ENCODE peak calls at places on chromosome 14, in five cellular contexts. K is fibroblast of pulmonary artery, P is thyroid gland, M is stomach, O is NB4. B is an unnamed sample.

GRCh38 chr14:58216544-58216943 is 16.6 kb downstream of the ACTR10 start:
- DNase-seq in M (no peak), K (no peak), O (no peak), P (no peak), B (no peak)

GRCh38 chr14:77053046-77053841 is 24.7 kb upstream of the IRF2BPL start:
- DNase-seq in M (peak), K (peak), P (peak), O (peak), B (peak)

GRCh38 chr14:24339284-24340151 is at the start of gene RIPK3:
- DNase-seq in K (no peak), P (peak), O (peak), M (peak), B (no peak)

GRCh38 chr14:87754512-87755223 is 238.3 kb downstream of the GALC start:
- DNase-seq in K (no peak), O (no peak), P (no peak), M (no peak), B (no peak)

GRCh38 chr14:71532349-71532748 is 399.9 kb upstream of the RGS6 start:
- DNase-seq in M (no peak), P (no peak), O (no peak), K (no peak), B (peak)

GRCh38 chr14:89319687-89320086 is 97.3 kb downstream of the FOXN3 start:
- DNase-seq in M (no peak), K (no peak), O (no peak), P (no peak), B (no peak)

GRCh38 chr14:50599700-50600444 is 39.9 kb downstream of the ATL1 start:
- DNase-seq in K (peak), P (no peak), M (no peak), O (peak), B (peak)

GRCh38 chr14:50619569-50620141 is 48.5 kb downstream of the SAV1 start:
- DNase-seq in O (peak), M (no peak), P (no peak), K (peak), B (peak)

GRCh38 chr14:22428681-22429315 is 160.2 kb downstream of the DAD1 start:
- DNase-seq in P (no peak), M (no peak), O (peak), K (peak), B (peak)

GRCh38 chr14:81256289-81256960 is 35.7 kb upstream of the GTF2A1 start:
- DNase-seq in M (no peak), O (peak), P (no peak), K (no peak), B (no peak)
- H3K4me3 ChIP-seq in M (no peak), O (no peak), P (no peak), K (no peak), B (no peak)

DNA sequence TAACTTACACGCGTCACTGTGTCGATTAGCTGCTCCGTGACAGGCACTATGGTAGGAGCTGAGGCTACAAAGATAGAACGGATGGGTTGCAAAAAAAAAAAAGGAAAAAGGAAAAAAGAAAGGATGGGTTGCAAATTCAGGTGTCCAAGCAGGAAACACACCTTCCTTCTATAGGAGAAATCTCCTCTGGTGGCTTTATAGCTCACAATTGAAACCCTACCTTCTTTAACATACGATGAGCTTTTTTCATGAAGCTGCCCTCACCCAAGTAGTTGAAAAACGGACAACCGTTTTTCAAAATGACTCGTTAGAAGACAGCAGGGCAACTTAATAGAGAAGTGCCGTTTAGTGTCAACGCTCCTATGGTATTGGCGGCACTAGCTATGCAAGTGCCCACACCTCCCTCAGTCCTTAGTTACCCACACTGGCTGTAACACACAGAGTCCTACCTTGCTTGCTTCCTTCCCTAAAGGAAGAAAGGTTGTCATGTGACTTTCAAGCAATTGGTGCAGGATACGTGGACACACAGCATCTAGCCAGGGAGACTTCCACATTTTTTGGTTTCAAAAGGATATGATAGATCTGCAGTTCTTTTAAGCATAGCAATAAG is 677 bp upstream of the TRIP11 start:
- DNase-seq in O (peak), M (peak), P (no peak), K (peak), B (peak)
- H3K4me3 ChIP-seq in O (peak), M (peak), P (peak), K (peak), B (peak)

DNA sequence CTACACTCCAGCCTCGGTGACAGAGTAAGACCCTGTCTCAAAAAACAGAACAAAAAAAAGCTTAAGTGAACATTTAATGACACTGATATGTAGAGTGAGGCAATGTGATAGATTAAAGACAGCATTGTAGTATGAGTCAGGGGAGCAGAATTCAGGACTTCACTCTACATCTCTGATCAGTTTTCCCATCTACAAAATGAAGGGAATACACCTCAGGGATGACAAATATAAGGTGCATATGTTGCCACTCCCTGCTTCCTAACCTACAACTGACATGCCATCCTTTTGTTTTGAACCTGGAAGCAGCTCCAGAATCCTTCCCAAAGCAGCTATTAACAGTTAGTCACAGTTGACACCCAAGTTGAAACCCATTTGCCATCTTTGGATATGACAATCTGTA is 30.9 kb upstream of the STRN3 start:
- DNase-seq in K (no peak), O (no peak), M (no peak), P (no peak), B (no peak)
- H3K4me3 ChIP-seq in K (no peak), O (no peak), M (no peak), P (no peak), B (no peak)

GRCh38 chr14:68548194-68549056 is 244.4 kb downstream of the ZFP36L1 start:
- DNase-seq in K (peak), O (no peak), P (no peak), M (peak), B (peak)

GRCh38 chr14:68546839-68547238 is 246.0 kb downstream of the ZFP36L1 start:
- DNase-seq in K (peak), M (no peak), O (no peak), P (no peak), B (peak)

GRCh38 chr14:68549966-68550705 is 242.7 kb downstream of the ZFP36L1 start:
- DNase-seq in M (no peak), K (peak), P (peak), O (no peak), B (peak)

GRCh38 chr14:68549057-68549421 is 243.8 kb downstream of the ZFP36L1 start:
- DNase-seq in K (peak), P (no peak), M (no peak), O (no peak), B (peak)

DNA sequence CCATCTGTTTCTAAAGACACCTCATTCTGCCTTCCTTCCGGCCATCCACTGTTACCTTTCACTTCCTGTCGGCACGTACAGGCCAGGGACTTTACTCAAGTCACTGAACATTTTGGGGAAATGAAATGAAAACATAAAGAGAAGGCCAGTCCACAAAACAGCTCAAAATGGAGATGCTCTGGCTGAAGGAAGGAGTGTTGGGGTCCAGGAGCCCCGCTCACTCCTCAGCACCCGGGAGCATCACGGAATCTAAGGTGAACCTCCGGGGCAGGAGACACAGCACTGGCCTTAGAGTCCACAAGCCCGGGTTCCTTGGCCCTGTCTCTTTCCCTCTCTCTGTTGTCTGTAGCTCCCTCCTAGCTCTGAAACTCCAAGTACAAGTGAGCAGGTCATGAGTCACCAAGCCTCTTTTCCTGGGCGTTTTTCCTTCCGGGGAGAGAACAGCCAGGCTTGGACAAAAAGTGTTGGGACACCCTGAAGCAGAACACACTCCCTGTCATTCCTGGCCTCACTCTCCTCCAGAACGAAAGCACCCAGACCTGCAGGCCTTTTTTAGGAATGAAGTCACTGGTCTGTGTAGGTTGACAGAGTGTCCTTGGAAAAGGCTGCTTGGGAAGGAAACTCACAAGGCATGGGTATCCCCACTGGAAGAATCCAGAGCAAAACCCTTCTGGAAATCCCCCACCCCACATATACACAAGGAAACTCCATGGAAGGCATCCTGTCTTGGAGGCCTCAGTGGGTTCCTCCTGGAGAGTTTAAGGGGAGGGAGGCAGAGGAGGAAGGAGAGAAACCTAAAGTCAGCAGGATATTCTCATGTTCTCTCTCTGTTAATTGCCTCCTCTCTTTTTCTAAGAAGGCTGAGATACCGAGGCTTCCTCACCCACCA is 245.3 kb downstream of the ZFP36L1 start:
- DNase-seq in K (peak), P (peak), M (peak), O (no peak), B (peak)
- H3K4me3 ChIP-seq in K (no peak), P (no peak), M (no peak), O (no peak), B (peak)

GRCh38 chr14:55754471-55754870 is 174.5 kb downstream of the KTN1 start:
- DNase-seq in O (no peak), M (no peak), P (no peak), K (no peak), B (no peak)
- H3K4me3 ChIP-seq in O (no peak), M (no peak), P (no peak), K (no peak), B (no peak)

GRCh38 chr14:52740751-52741150 is 10.8 kb downstream of the STYX start:
- DNase-seq in P (no peak), M (no peak), O (no peak), K (peak), B (no peak)

GRCh38 chr14:52730708-52731111 is 744 bp downstream of the STYX start:
- DNase-seq in K (peak), P (no peak), O (no peak), M (no peak), B (peak)

GRCh38 chr14:52733824-52734223 is 3.9 kb downstream of the STYX start:
- DNase-seq in P (no peak), M (no peak), O (no peak), K (no peak), B (no peak)

GRCh38 chr14:52738409-52738808 is 8.4 kb downstream of the STYX start:
- DNase-seq in P (no peak), K (no peak), O (no peak), M (no peak), B (no peak)

GRCh38 chr14:52735921-52736489 is 6.0 kb downstream of the STYX start:
- DNase-seq in M (peak), K (no peak), P (no peak), O (no peak), B (no peak)
- H3K4me3 ChIP-seq in M (no peak), K (no peak), P (no peak), O (no peak), B (no peak)

DNA sequence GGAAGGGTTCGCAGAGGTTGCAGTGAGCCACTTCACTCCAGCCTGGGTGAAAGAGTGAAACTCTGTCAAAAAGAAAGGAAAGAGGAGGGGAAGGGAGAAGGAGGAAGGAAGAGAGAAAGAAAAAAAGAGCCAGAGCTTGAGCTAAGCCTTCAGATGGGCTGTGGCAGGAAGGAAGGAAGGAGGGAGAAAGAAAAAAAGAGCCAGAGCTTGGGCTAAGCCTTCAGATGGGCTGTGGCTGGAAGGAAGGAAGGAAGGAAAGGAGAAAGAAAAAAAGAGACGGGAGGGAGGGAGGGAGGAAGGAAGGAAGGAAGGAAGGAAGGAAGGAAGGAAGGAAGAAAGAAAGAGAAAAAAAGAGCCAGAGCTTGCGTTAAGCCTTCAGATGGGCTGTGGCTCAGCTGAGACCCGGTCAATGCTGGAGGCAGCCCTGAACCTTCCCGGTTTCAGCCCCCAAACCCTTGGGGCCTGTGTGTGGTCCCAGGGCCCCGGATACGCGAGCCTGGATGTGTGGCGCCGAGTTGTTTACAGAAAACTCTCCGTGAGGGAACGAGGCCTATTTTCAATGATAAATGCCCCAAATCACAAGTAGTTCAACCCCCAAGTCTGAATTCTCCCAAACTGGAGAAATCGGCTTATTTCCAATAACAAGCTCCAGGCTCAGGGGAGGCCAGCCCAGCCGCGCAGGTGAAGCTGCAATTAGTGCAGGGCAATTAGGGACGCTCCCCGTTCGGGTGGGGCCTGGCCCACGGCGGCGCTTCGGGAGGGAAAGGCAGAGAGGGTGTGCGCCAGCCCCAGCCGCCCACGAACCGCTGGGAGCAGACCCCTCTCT is 13.8 kb upstream of the ANKRD9 start:
- DNase-seq in M (no peak), P (no peak), K (no peak), O (no peak), B (no peak)
- H3K4me3 ChIP-seq in M (peak), P (no peak), K (no peak), O (no peak), B (no peak)

DNA sequence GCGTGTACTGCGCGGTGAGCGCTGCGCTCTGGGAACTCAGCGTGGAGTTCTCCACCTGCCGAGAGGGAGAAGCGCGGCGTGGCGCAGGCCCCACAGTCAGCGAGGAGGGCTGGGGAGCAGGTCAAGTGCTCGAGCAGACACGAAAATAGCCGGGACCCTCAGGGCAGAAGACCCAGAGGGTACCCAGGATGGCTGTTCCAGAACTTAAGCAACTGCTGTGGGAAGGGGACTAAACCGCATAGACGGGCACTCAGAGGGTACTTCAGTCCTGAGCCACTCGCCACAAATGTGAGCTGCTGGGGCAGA is 59.4 kb upstream of the GPR68 start:
- DNase-seq in M (no peak), K (no peak), P (no peak), O (no peak), B (no peak)
- H3K4me3 ChIP-seq in M (no peak), K (no peak), P (no peak), O (no peak), B (no peak)

GRCh38 chr14:64544607-64545312 is 4.2 kb downstream of the HSPA2 start:
- DNase-seq in O (no peak), P (no peak), K (no peak), M (no peak), B (no peak)

GRCh38 chr14:64540208-64541202 is at the start of gene HSPA2:
- DNase-seq in O (peak), M (peak), K (peak), P (peak), B (peak)

GRCh38 chr14:64541261-64541970 is 875 bp downstream of the HSPA2 start:
- DNase-seq in K (no peak), M (no peak), O (no peak), P (peak), B (no peak)

GRCh38 chr14:64541971-64542838 is 1.7 kb downstream of the HSPA2 start:
- DNase-seq in O (no peak), M (no peak), P (no peak), K (no peak), B (no peak)

GRCh38 chr14:64542839-64543207 is 2.3 kb downstream of the HSPA2 start:
- DNase-seq in K (no peak), M (no peak), P (no peak), O (no peak), B (no peak)
- H3K4me3 ChIP-seq in K (no peak), M (peak), P (no peak), O (no peak), B (no peak)